ENCODE peak calls at places on chromosomes 13 and 19, in six cellular contexts. B is GM12891, L is K562, U is H1, M is HepG2, G is GM12878. P is an unnamed sample.

GRCh38 chr19:13079542-13079986 is 23.1 kb downstream of the LYL1 start:
- DNase-seq in B (no peak), L (peak), U (no peak), M (no peak), G (no peak), P (no peak)

GRCh38 chr13:93714171-93714570 is 487.6 kb downstream of the GPC6 start:
- DNase-seq in B (no peak), L (no peak), U (no peak), M (no peak), G (no peak), P (no peak)

GRCh38 chr13:109146912-109147624 is 517.7 kb downstream of the MYO16 start:
- DNase-seq in B (no peak), L (no peak), U (no peak), M (no peak), G (no peak), P (no peak)

GRCh38 chr13:51453959-51454703 is 1.3 kb upstream of the INTS6 start:
- DNase-seq in B (no peak), L (peak), U (no peak), M (no peak), G (no peak), P (no peak)

GRCh38 chr19:28641395-28641794 is 571.6 kb downstream of the UQCRFS1 start:
- DNase-seq in B (no peak), L (no peak), U (no peak), M (no peak), G (no peak), P (no peak)

GRCh38 chr19:56170261-56170660 is 5.5 kb upstream of the GALP start:
- DNase-seq in B (no peak), L (peak), U (no peak), M (peak), G (no peak), P (no peak)

GRCh38 chr19:54388001-54388802 is 23.5 kb upstream of the LAIR1 start:
- DNase-seq in B (no peak), L (no peak), U (no peak), M (no peak), G (no peak), P (peak)

GRCh38 chr19:55537741-55538111 is 793 bp upstream of the SBK2 start:
- DNase-seq in B (no peak), L (no peak), U (no peak), M (no peak), G (no peak), P (no peak)

GRCh38 chr19:53537126-53537522 is 821 bp upstream of the ZNF331 start:
- DNase-seq in B (no peak), L (no peak), U (no peak), M (no peak), G (no peak), P (no peak)

GRCh38 chr13:23547000-23547590 is 23.1 kb upstream of the TNFRSF19 start:
- DNase-seq in B (no peak), L (no peak), U (peak), M (no peak), G (no peak), P (no peak)

GRCh38 chr19:34336781-34337271 is 28.2 kb upstream of the GPI start:
- DNase-seq in B (no peak), L (peak), U (no peak), M (no peak), G (no peak), P (no peak)

GRCh38 chr19:18422530-18423191 is 3.5 kb downstream of the SSBP4 start:
- DNase-seq in B (no peak), L (no peak), U (no peak), M (no peak), G (no peak), P (no peak)

GRCh38 chr19:49862411-49863253 is 4.7 kb downstream of the PNKP start:
- DNase-seq in B (no peak), L (peak), U (peak), M (peak), G (no peak), P (no peak)

GRCh38 chr13:40064723-40065122 is 409.3 kb downstream of the COG6 start:
- DNase-seq in B (no peak), L (no peak), U (no peak), M (no peak), G (no peak), P (no peak)

GRCh38 chr19:30359936-30360335 is 12.2 kb upstream of the ZNF536 start:
- DNase-seq in B (no peak), L (no peak), U (no peak), M (no peak), G (no peak), P (no peak)

GRCh38 chr13:47962237-47962636 is 38.8 kb downstream of the SUCLA2 start:
- DNase-seq in B (no peak), L (no peak), U (no peak), M (no peak), G (no peak), P (no peak)

GRCh38 chr13:47959468-47960088 is 41.5 kb downstream of the SUCLA2 start:
- DNase-seq in B (no peak), L (no peak), U (no peak), M (no peak), G (no peak), P (no peak)

DNA sequence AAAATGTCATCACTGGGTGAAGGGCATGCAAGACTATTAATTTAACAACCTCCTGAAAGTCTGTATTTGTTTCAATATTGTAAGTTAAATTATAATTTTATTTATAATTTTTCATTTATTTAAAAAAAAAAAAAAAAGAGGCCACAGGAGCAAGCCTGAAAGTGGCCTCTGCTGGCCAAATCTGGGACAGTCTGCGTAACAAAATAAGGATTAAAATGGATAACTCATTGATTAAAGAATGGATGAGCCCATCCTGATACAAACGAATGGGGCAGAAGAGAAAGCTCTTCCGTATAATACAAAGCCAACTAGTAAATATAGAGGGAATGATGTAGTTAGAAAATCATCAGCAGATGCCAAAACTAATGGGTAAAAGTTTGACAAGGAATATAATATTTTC is 36.2 kb downstream of the SUCLA2 start:
- DNase-seq in B (no peak), L (no peak), U (no peak), M (no peak), G (no peak), P (no peak)
- TF ChIP-seq POLR2A in B (no peak), L (no peak), U (no peak), M (no peak), G (no peak), P (no peak)

GRCh38 chr19:47315125-47315821 is 5.6 kb downstream of the C5AR1 start:
- DNase-seq in B (no peak), L (peak), U (no peak), M (peak), G (no peak), P (no peak)
- TF ChIP-seq POLR2AphosphoS5 in B (no peak), L (no peak), U (no peak), M (no peak), G (no peak), P (no peak)

DNA sequence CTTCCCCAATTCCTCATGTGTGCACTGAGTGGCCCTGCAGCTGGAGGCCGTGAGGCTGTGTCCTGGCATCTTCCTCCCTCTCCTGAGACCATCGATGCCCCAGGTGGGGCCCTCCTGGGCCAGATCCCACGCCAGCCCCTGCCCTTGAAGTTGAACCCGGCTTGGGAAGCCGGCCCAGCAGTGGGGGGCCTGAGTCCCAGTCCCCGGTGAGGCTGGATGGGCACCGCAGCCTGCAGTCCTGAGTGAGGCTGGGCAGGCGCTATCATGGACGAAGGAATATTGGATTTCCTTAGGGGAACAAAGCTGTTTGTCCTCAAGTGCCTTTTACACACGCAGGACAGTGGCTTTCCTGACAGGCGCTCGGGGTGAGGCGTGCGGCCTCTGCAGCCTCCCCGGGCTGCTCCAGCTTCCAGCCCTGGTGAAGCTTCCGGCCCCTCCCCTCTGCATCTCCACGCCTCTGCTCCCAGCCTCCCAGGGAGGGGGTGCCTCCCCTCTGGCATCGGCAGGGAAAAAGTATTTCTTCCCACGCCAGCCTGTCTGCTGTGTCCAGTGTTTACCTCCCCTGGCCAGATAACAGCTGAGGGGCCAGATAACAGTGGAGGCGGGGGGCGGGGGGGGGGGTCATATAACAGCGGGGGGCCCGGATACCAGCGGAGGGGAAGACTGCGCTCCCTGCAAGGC is 159.5 kb downstream of the KDM4B start:
- DNase-seq in B (no peak), L (peak), U (no peak), M (no peak), G (no peak), P (no peak)
- TF ChIP-seq TAF1 in B (no peak), L (no peak), U (no peak), M (no peak), G (no peak), P (no peak)

GRCh38 chr19:32219392-32219791 is 126.0 kb upstream of the ZNF507 start:
- DNase-seq in B (no peak), L (no peak), U (no peak), M (no peak), G (no peak), P (no peak)

GRCh38 chr19:32219881-32220552 is 125.4 kb upstream of the ZNF507 start:
- DNase-seq in B (no peak), L (no peak), U (peak), M (no peak), G (no peak), P (no peak)

GRCh38 chr19:32222594-32222993 is 122.8 kb upstream of the ZNF507 start:
- DNase-seq in B (no peak), L (no peak), U (peak), M (no peak), G (no peak), P (no peak)

GRCh38 chr19:32223106-32223505 is 122.3 kb upstream of the ZNF507 start:
- DNase-seq in B (no peak), L (no peak), U (no peak), M (no peak), G (no peak), P (no peak)

DNA sequence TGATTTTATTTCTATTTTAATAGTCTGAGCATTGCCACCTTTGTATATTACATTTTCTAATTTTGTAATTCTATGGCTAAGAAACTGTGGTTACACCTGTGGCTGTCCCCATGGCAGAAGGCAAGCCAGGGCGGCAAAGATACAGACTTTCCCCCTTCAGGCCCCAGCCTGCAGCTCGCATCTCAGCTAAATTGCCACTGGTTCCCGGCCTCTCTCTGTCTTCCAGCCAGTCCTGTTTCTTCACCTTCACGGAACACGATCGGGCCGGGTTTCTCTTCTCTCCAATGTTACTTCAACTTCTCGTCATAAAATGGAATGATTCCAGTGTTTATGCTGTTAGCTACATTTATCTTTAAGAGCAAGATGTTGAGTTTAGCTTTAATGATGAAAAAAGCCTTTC is 124.5 kb upstream of the ZNF507 start:
- DNase-seq in B (no peak), L (no peak), U (peak), M (no peak), G (no peak), P (no peak)
- TF ChIP-seq POLR2A in B (no peak), L (no peak), U (no peak), M (no peak), G (no peak), P (no peak)

GRCh38 chr13:112687836-112688559 is 1.8 kb upstream of the ATP11A start:
- DNase-seq in B (no peak), L (no peak), U (no peak), M (no peak), G (no peak), P (no peak)

GRCh38 chr13:112692104-112692503 is 2.3 kb downstream of the ATP11A start:
- DNase-seq in B (no peak), L (no peak), U (no peak), M (no peak), G (no peak), P (no peak)

GRCh38 chr13:112690242-112690943 is 555 bp downstream of the ATP11A start:
- DNase-seq in B (peak), L (peak), U (no peak), M (no peak), G (no peak), P (no peak)

GRCh38 chr13:112688560-112689497 is 1.0 kb upstream of the ATP11A start:
- DNase-seq in B (no peak), L (peak), U (peak), M (peak), G (no peak), P (no peak)

DNA sequence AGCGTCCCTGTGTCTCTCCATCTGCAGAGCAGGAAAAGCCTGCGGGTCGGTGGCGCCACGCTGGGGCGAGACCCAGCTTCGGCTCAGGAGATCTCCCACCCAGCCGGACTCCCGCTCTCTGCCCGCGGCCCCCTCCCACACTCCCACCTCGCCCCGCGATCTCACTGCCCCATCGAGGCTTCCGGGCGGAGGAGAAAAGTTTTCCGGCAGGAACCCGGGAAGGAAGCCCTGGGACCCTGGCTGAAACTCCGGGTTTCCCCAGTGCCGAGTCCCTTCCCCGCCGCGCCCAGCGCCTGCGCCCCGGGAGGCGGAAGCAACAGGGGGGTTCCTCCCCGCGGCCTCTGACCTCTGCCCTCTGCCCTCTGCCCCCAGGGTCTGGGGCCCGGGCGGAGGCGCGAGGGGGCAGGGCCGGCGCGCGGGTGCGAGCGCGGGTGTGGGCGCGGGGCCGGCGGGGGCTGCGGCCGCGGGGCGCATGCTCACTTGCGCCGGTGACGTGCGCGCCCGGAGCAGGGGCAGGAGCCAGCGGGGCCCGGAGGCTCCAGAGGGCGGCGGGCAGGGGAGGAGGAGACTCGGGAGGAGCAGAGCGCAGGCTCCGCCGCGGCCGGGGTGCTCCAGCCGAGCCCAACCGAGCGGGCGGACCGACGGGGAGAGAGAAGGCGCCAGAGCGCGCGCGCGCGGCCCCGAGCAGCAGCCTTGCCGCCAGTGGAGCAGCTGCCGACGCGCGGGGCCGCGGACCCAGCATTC is at the start of gene ATP11A:
- DNase-seq in B (peak), L (peak), U (peak), M (peak), G (no peak), P (peak)
- TF ChIP-seq POLR2AphosphoS5 in B (no peak), L (no peak), U (no peak), M (peak), G (no peak), P (no peak)

GRCh38 chr13:104021806-104022397 is 955.7 kb upstream of the SLC10A2 start:
- DNase-seq in B (no peak), L (no peak), U (no peak), M (no peak), G (no peak), P (no peak)

GRCh38 chr13:104025303-104025702 is 959.1 kb upstream of the SLC10A2 start:
- DNase-seq in B (no peak), L (no peak), U (no peak), M (no peak), G (no peak), P (no peak)

DNA sequence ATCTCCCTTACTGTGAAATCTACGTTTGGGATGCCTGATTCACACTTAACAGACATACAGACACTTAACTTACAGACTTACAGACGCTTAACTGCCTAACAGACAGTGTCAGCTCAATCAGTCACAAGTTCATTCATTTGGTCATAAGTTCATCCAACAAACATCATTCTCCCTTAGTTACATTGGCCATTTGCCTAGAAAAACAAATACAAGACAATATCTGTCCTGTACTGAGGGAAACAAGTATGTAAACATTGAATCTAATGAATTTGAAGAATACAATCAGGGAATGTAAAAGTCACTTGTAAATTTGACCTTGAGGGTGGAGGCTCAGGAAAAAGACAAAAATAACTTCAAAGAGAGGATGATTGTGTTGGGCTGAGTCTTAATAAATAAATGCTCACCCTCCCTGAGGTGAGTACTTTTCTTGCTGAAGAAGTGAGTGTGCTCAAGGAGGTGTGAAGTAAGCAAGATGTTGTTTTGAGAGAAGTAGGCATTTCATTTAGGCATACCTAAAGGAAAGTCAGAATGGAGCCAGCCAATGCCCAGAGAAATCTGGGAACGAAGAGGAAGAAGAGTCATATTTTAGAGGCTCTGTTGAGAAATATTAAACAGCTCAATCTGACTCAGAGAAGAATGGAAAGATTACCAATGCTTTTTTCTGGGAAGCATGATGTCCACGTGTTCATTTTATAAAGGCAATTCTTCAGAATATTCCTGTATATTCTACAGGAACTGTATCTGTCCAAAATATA is 958.4 kb upstream of the SLC10A2 start:
- DNase-seq in B (no peak), L (no peak), U (no peak), M (no peak), G (no peak), P (no peak)
- TF ChIP-seq TAF1 in B (no peak), L (no peak), U (no peak), M (no peak), G (no peak), P (no peak)

DNA sequence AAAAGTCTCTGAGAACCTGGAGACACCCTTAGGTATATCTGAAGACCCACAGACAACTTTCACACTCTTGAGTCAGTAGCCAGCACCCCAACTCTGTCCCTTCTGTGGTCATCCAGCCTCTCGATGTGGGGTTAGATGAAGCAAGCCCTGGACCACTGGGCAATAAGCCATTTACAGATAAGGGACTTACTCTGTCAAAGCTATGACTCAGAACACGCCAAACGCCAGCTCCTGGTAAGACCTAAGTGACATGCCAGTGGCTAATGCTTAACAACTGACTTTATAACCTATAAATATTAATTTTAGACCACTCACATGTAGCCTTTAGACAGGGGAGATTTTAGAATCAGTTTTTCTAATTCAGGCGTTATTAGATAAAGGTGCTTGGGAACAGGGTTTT is 85.7 kb downstream of the SHISA2 start:
- DNase-seq in B (no peak), L (peak), U (no peak), M (no peak), G (no peak), P (no peak)
- TF ChIP-seq POLR2A in B (no peak), L (no peak), U (no peak), M (no peak), G (no peak), P (no peak)

GRCh38 chr13:27170521-27171243 is 929 bp downstream of the USP12 start:
- DNase-seq in B (peak), L (peak), U (peak), M (peak), G (no peak), P (no peak)

GRCh38 chr13:27168870-27169525 is 2.6 kb downstream of the USP12 start:
- DNase-seq in B (no peak), L (peak), U (no peak), M (no peak), G (no peak), P (no peak)

GRCh38 chr13:27171244-27171829 is at the start of gene USP12:
- DNase-seq in B (peak), L (peak), U (peak), M (no peak), G (no peak), P (peak)

GRCh38 chr13:27170221-27170520 is 1.4 kb downstream of the USP12 start:
- DNase-seq in B (peak), L (no peak), U (no peak), M (no peak), G (no peak), P (no peak)

DNA sequence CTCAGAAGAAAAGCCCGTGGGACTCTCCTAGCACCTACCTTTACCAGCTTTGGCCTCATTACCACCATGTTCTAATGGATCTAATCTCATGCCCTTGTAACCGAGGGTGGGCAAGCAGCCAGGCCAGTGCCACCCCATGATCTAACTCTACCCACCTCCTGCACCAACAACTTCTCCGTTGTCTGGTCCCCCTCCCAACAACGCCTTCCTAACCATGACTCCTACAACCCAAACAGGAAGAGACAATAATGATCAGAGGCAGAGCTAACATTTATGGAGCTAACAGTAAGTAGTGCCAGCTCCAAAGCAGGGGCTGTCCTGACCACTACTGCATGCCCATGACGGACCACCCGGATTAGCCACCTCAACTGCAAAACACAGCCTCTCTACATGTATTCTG is 3.5 kb downstream of the USP12 start:
- DNase-seq in B (no peak), L (no peak), U (no peak), M (no peak), G (no peak), P (no peak)
- TF ChIP-seq POLR2AphosphoS5 in B (no peak), L (no peak), U (no peak), M (no peak), G (no peak), P (no peak)